ENCODE peak calls at places on chromosomes 12 and 14, in nine cellular contexts. One of them, this sample, is unnamed. For H3K27me3, the result is how much of the 10 kb centered on the place peaks cover.

GRCh38 chr12:21220266-21220665 is 89.3 kb downstream of the SLCO1B1 start:
- DNase-seq in stomach: no peak
- DNase-seq in small intestine: no peak
- DNase-seq in endodermal cell: no peak
- DNase-seq in breast epithelium: no peak
- DNase-seq in mammary epithelial cell: no peak
- DNase-seq in right lobe of liver: no peak
- DNase-seq in Peyer's patch: no peak
- DNase-seq in H9: no peak
- DNase-seq in this sample: no peak

GRCh38 chr14:96986701-96987474 is 189.7 kb downstream of the VRK1 start:
- DNase-seq in breast epithelium: no peak
- DNase-seq in endodermal cell: no peak
- DNase-seq in small intestine: no peak
- DNase-seq in stomach: no peak
- DNase-seq in Peyer's patch: no peak
- DNase-seq in mammary epithelial cell: no peak
- DNase-seq in H9: no peak
- DNase-seq in right lobe of liver: no peak
- DNase-seq in this sample: no peak

GRCh38 chr12:7497661-7498060 is 5.9 kb downstream of the CD163 start:
- DNase-seq in stomach: no peak
- DNase-seq in endodermal cell: no peak
- DNase-seq in mammary epithelial cell: peak
- DNase-seq in right lobe of liver: no peak
- DNase-seq in small intestine: no peak
- DNase-seq in Peyer's patch: no peak
- DNase-seq in breast epithelium: no peak
- DNase-seq in H9: no peak
- DNase-seq in this sample: no peak

GRCh38 chr12:113244015-113244983 is 23.0 kb downstream of the TPCN1 start:
- DNase-seq in small intestine: peak
- DNase-seq in breast epithelium: peak
- DNase-seq in stomach: peak
- DNase-seq in H9: no peak
- DNase-seq in mammary epithelial cell: peak
- DNase-seq in right lobe of liver: peak
- DNase-seq in endodermal cell: peak
- DNase-seq in Peyer's patch: peak
- DNase-seq in this sample: peak

GRCh38 chr12:124392271-124392990 is 97.5 kb downstream of the RFLNA start:
- DNase-seq in Peyer's patch: no peak
- DNase-seq in breast epithelium: no peak
- DNase-seq in small intestine: no peak
- DNase-seq in right lobe of liver: no peak
- DNase-seq in stomach: no peak
- DNase-seq in endodermal cell: peak
- DNase-seq in mammary epithelial cell: no peak
- DNase-seq in H9: peak
- DNase-seq in this sample: peak

GRCh38 chr12:101642115-101643067 is 47.6 kb downstream of the MYBPC1 start:
- DNase-seq in breast epithelium: no peak
- DNase-seq in right lobe of liver: peak
- DNase-seq in H9: peak
- DNase-seq in endodermal cell: peak
- DNase-seq in stomach: peak
- DNase-seq in small intestine: peak
- DNase-seq in Peyer's patch: peak
- DNase-seq in mammary epithelial cell: no peak
- DNase-seq in this sample: no peak

GRCh38 chr12:66623455-66623854 is 55.4 kb downstream of the GRIP1 start:
- DNase-seq in small intestine: no peak
- DNase-seq in endodermal cell: no peak
- DNase-seq in right lobe of liver: no peak
- DNase-seq in mammary epithelial cell: peak
- DNase-seq in H9: no peak
- DNase-seq in breast epithelium: no peak
- DNase-seq in stomach: no peak
- DNase-seq in Peyer's patch: no peak
- DNase-seq in this sample: no peak

GRCh38 chr12:59056931-59057330 is 136.6 kb upstream of the LRIG3 start:
- DNase-seq in right lobe of liver: no peak
- DNase-seq in endodermal cell: no peak
- DNase-seq in Peyer's patch: no peak
- DNase-seq in small intestine: no peak
- DNase-seq in breast epithelium: no peak
- DNase-seq in stomach: no peak
- DNase-seq in mammary epithelial cell: no peak
- DNase-seq in H9: no peak
- DNase-seq in this sample: no peak

GRCh38 chr12:111687952-111688351 is 2.1 kb downstream of the ACAD10 start:
- DNase-seq in right lobe of liver: no peak
- DNase-seq in breast epithelium: no peak
- DNase-seq in mammary epithelial cell: no peak
- DNase-seq in H9: no peak
- DNase-seq in endodermal cell: no peak
- DNase-seq in stomach: no peak
- DNase-seq in small intestine: no peak
- DNase-seq in Peyer's patch: no peak
- DNase-seq in this sample: no peak

GRCh38 chr14:50395448-50395847 is 1.2 kb downstream of the CDKL1 start:
- DNase-seq in breast epithelium: no peak
- DNase-seq in endodermal cell: no peak
- DNase-seq in small intestine: peak
- DNase-seq in stomach: no peak
- DNase-seq in mammary epithelial cell: no peak
- DNase-seq in Peyer's patch: no peak
- DNase-seq in H9: no peak
- DNase-seq in right lobe of liver: no peak
- DNase-seq in this sample: no peak

GRCh38 chr12:24911284-24911791 is 37.6 kb downstream of the BCAT1 start:
- DNase-seq in mammary epithelial cell: no peak
- DNase-seq in Peyer's patch: no peak
- DNase-seq in breast epithelium: no peak
- DNase-seq in stomach: no peak
- DNase-seq in H9: no peak
- DNase-seq in small intestine: peak
- DNase-seq in endodermal cell: no peak
- DNase-seq in right lobe of liver: no peak
- DNase-seq in this sample: no peak

GRCh38 chr14:51298895-51299294 is 58.8 kb downstream of the TMX1 start:
- DNase-seq in breast epithelium: no peak
- DNase-seq in stomach: no peak
- DNase-seq in Peyer's patch: no peak
- DNase-seq in endodermal cell: no peak
- DNase-seq in mammary epithelial cell: no peak
- DNase-seq in H9: no peak
- DNase-seq in small intestine: no peak
- DNase-seq in right lobe of liver: no peak
- DNase-seq in this sample: no peak

GRCh38 chr14:101225116-101225728 is 321.7 kb upstream of the RTL1 start:
- DNase-seq in breast epithelium: no peak
- DNase-seq in H9: peak
- DNase-seq in small intestine: no peak
- DNase-seq in endodermal cell: peak
- DNase-seq in right lobe of liver: peak
- DNase-seq in stomach: no peak
- DNase-seq in mammary epithelial cell: no peak
- DNase-seq in Peyer's patch: no peak
- DNase-seq in this sample: no peak

GRCh38 chr12:127106723-127107122 is 1160.2 kb upstream of the TMEM132C start:
- DNase-seq in endodermal cell: no peak
- DNase-seq in stomach: no peak
- DNase-seq in right lobe of liver: no peak
- DNase-seq in H9: no peak
- DNase-seq in breast epithelium: no peak
- DNase-seq in mammary epithelial cell: no peak
- DNase-seq in small intestine: no peak
- DNase-seq in Peyer's patch: no peak
- DNase-seq in this sample: no peak

GRCh38 chr12:14408208-14408607 is 42.7 kb downstream of the ATF7IP start:
- DNase-seq in Peyer's patch: no peak
- DNase-seq in mammary epithelial cell: no peak
- DNase-seq in small intestine: peak
- DNase-seq in right lobe of liver: no peak
- DNase-seq in breast epithelium: no peak
- DNase-seq in H9: no peak
- DNase-seq in stomach: no peak
- DNase-seq in endodermal cell: no peak
- DNase-seq in this sample: no peak

GRCh38 chr12:22787557-22787956 is 162.6 kb downstream of the ETNK1 start:
- DNase-seq in Peyer's patch: no peak
- DNase-seq in breast epithelium: no peak
- DNase-seq in small intestine: no peak
- DNase-seq in stomach: no peak
- DNase-seq in endodermal cell: no peak
- DNase-seq in H9: no peak
- DNase-seq in mammary epithelial cell: no peak
- DNase-seq in right lobe of liver: no peak
- DNase-seq in this sample: no peak

GRCh38 chr14:23173039-23173438 is 10.4 kb downstream of the SLC7A8 start:
- DNase-seq in small intestine: no peak
- DNase-seq in breast epithelium: no peak
- DNase-seq in endodermal cell: no peak
- DNase-seq in mammary epithelial cell: no peak
- DNase-seq in Peyer's patch: no peak
- DNase-seq in stomach: no peak
- DNase-seq in right lobe of liver: no peak
- DNase-seq in H9: no peak
- DNase-seq in this sample: no peak

GRCh38 chr12:68140576-68140975 is 19.0 kb downstream of the IFNG start:
- DNase-seq in Peyer's patch: no peak
- DNase-seq in stomach: no peak
- DNase-seq in mammary epithelial cell: no peak
- DNase-seq in small intestine: no peak
- DNase-seq in breast epithelium: no peak
- DNase-seq in right lobe of liver: no peak
- DNase-seq in H9: no peak
- DNase-seq in endodermal cell: no peak
- DNase-seq in this sample: no peak
- H3K27me3 ChIP-seq in Peyer's patch: under half
- H3K27me3 ChIP-seq in stomach: under half
- H3K27me3 ChIP-seq in mammary epithelial cell: under half
- H3K27me3 ChIP-seq in small intestine: under half
- H3K27me3 ChIP-seq in breast epithelium: under half
- H3K27me3 ChIP-seq in right lobe of liver: under half
- H3K27me3 ChIP-seq in H9: under half
- H3K27me3 ChIP-seq in endodermal cell: half or more
- H3K27me3 ChIP-seq in this sample: under half

GRCh38 chr12:57216014-57216891 is at the start of gene NXPH4:
- DNase-seq in small intestine: no peak
- DNase-seq in right lobe of liver: peak
- DNase-seq in mammary epithelial cell: no peak
- DNase-seq in breast epithelium: no peak
- DNase-seq in stomach: peak
- DNase-seq in Peyer's patch: peak
- DNase-seq in H9: peak
- DNase-seq in endodermal cell: peak
- DNase-seq in this sample: no peak

GRCh38 chr12:57215668-57216013 is 953 bp upstream of the NXPH4 start:
- DNase-seq in stomach: no peak
- DNase-seq in right lobe of liver: no peak
- DNase-seq in Peyer's patch: peak
- DNase-seq in endodermal cell: peak
- DNase-seq in small intestine: peak
- DNase-seq in H9: no peak
- DNase-seq in breast epithelium: no peak
- DNase-seq in mammary epithelial cell: peak
- DNase-seq in this sample: no peak

GRCh38 chr12:57214398-57214781 is 2.2 kb upstream of the NXPH4 start:
- DNase-seq in right lobe of liver: peak
- DNase-seq in endodermal cell: peak
- DNase-seq in breast epithelium: no peak
- DNase-seq in small intestine: peak
- DNase-seq in Peyer's patch: peak
- DNase-seq in H9: peak
- DNase-seq in stomach: peak
- DNase-seq in mammary epithelial cell: no peak
- DNase-seq in this sample: peak

GRCh38 chr12:57213763-57214397 is 2.7 kb upstream of the NXPH4 start:
- DNase-seq in H9: no peak
- DNase-seq in stomach: no peak
- DNase-seq in endodermal cell: no peak
- DNase-seq in small intestine: no peak
- DNase-seq in right lobe of liver: no peak
- DNase-seq in breast epithelium: no peak
- DNase-seq in Peyer's patch: no peak
- DNase-seq in mammary epithelial cell: peak
- DNase-seq in this sample: no peak

GRCh38 chr12:57215065-57215464 is 1.5 kb upstream of the NXPH4 start:
- DNase-seq in mammary epithelial cell: no peak
- DNase-seq in H9: no peak
- DNase-seq in breast epithelium: no peak
- DNase-seq in small intestine: no peak
- DNase-seq in stomach: no peak
- DNase-seq in Peyer's patch: no peak
- DNase-seq in endodermal cell: no peak
- DNase-seq in right lobe of liver: no peak
- DNase-seq in this sample: no peak
- H3K27me3 ChIP-seq in mammary epithelial cell: under half
- H3K27me3 ChIP-seq in H9: under half
- H3K27me3 ChIP-seq in breast epithelium: under half
- H3K27me3 ChIP-seq in small intestine: under half
- H3K27me3 ChIP-seq in stomach: under half
- H3K27me3 ChIP-seq in Peyer's patch: under half
- H3K27me3 ChIP-seq in endodermal cell: half or more
- H3K27me3 ChIP-seq in right lobe of liver: under half
- H3K27me3 ChIP-seq in this sample: under half

GRCh38 chr12:54549774-54550451 is 512 bp downstream of the PDE1B start:
- DNase-seq in mammary epithelial cell: peak
- DNase-seq in Peyer's patch: peak
- DNase-seq in endodermal cell: no peak
- DNase-seq in right lobe of liver: no peak
- DNase-seq in small intestine: no peak
- DNase-seq in breast epithelium: no peak
- DNase-seq in stomach: no peak
- DNase-seq in H9: no peak
- DNase-seq in this sample: peak

GRCh38 chr12:54544743-54545142 is 4.7 kb upstream of the PDE1B start:
- DNase-seq in right lobe of liver: no peak
- DNase-seq in breast epithelium: no peak
- DNase-seq in H9: no peak
- DNase-seq in mammary epithelial cell: no peak
- DNase-seq in small intestine: no peak
- DNase-seq in endodermal cell: no peak
- DNase-seq in stomach: no peak
- DNase-seq in Peyer's patch: no peak
- DNase-seq in this sample: no peak

GRCh38 chr12:54546511-54546910 is 2.9 kb upstream of the PDE1B start:
- DNase-seq in stomach: no peak
- DNase-seq in small intestine: no peak
- DNase-seq in endodermal cell: peak
- DNase-seq in H9: no peak
- DNase-seq in Peyer's patch: no peak
- DNase-seq in right lobe of liver: no peak
- DNase-seq in mammary epithelial cell: no peak
- DNase-seq in breast epithelium: no peak
- DNase-seq in this sample: no peak
- H3K27me3 ChIP-seq in stomach: under half
- H3K27me3 ChIP-seq in small intestine: under half
- H3K27me3 ChIP-seq in endodermal cell: under half
- H3K27me3 ChIP-seq in H9: under half
- H3K27me3 ChIP-seq in Peyer's patch: under half
- H3K27me3 ChIP-seq in right lobe of liver: under half
- H3K27me3 ChIP-seq in mammary epithelial cell: under half
- H3K27me3 ChIP-seq in breast epithelium: under half
- H3K27me3 ChIP-seq in this sample: under half

GRCh38 chr14:20632831-20633771 is 8.4 kb downstream of the OR6S1 start:
- DNase-seq in mammary epithelial cell: peak
- DNase-seq in stomach: peak
- DNase-seq in small intestine: peak
- DNase-seq in Peyer's patch: peak
- DNase-seq in right lobe of liver: no peak
- DNase-seq in H9: peak
- DNase-seq in endodermal cell: peak
- DNase-seq in breast epithelium: no peak
- DNase-seq in this sample: no peak
- H3K27me3 ChIP-seq in mammary epithelial cell: under half
- H3K27me3 ChIP-seq in stomach: under half
- H3K27me3 ChIP-seq in small intestine: under half
- H3K27me3 ChIP-seq in Peyer's patch: under half
- H3K27me3 ChIP-seq in right lobe of liver: under half
- H3K27me3 ChIP-seq in H9: under half
- H3K27me3 ChIP-seq in endodermal cell: under half
- H3K27me3 ChIP-seq in breast epithelium: under half
- H3K27me3 ChIP-seq in this sample: half or more

This sample was measured in dorsolateral prefrontal cortex.